ENCODE peak calls at places on chromosomes 6 and 20, in four cellular contexts. R is GM12878, G is HepG2, X is SK-N-SH. A is an unnamed sample.

GRCh38 chr20:11067359-11067758 is 393.6 kb upstream of the JAG1 start:
- DNase-seq in G (no peak), X (no peak), R (no peak), A (no peak)

GRCh38 chr6:43799671-43800623 is 29.9 kb downstream of the VEGFA start:
- DNase-seq in X (no peak), G (no peak), R (no peak), A (no peak)

GRCh38 chr20:20643925-20644324 is 68.5 kb downstream of the RALGAPA2 start:
- DNase-seq in X (no peak), R (no peak), G (no peak), A (no peak)

GRCh38 chr6:157535354-157536217 is 154.6 kb downstream of the ZDHHC14 start:
- DNase-seq in X (no peak), R (peak; percentile 71), G (peak; percentile 86), A (no peak)

GRCh38 chr6:2522521-2522920 is 228.2 kb downstream of the MYLK4 start:
- DNase-seq in G (no peak), R (no peak), X (no peak), A (no peak)

GRCh38 chr20:54340667-54341081 is 132.8 kb downstream of the PFDN4 start:
- DNase-seq in G (no peak), R (no peak), X (no peak), A (no peak)

GRCh38 chr6:149451361-149452061 is 33.3 kb downstream of the ZC3H12D start:
- DNase-seq in X (no peak), R (no peak), G (no peak), A (no peak)

GRCh38 chr6:7680393-7681075 is 45.4 kb upstream of the BMP6 start:
- DNase-seq in X (no peak), G (no peak), R (no peak), A (no peak)

GRCh38 chr6:46828939-46829338 is 35.8 kb downstream of the MEP1A start:
- DNase-seq in R (no peak), X (no peak), G (no peak), A (no peak)

GRCh38 chr6:68615965-68616364 is 19.1 kb upstream of the ADGRB3 start:
- DNase-seq in X (no peak), G (no peak), R (no peak), A (no peak)
- TF ChIP-seq CTCF in X (no peak), G (no peak), R (no peak), A (no peak)

DNA sequence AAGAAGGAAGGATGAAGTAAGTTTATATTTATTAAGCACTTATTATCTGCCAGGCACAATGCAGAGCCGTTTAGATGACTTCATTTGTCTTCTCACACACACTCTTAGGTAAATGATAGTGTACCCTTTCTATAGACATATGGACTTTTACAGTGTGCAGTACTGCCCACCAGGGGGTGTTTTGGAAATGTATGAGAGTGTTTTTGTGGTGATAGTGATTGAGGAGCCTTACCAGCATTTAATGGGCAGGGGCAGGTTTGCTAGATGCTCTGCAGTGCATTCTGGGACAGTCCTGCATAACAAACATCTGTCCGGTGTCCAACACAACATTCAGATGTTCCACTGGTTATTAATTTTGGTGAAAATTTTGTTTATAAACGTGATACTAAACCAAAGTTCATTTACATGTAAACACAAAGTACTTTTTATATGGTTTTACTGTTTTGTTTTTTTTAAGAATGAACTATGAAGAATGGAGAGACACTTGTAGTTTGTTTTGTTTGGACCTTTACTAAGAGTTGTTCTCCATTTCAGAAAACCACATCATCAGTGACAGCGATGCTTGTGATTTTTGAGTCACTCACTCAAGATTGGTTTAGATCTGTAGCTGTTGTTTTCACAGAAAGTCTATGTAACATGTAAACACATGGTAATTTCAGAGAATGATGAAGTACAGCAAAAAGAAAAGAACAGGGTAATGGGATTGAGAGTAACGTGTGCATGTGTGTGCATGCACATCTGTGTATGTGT is 19.9 kb downstream of the KCNS1 start:
- DNase-seq in G (peak; percentile 63), R (no peak), X (no peak), A (no peak)
- TF ChIP-seq TCF12 in G (no peak), R (no peak), X (no peak), A (no peak)

GRCh38 chr20:49785851-49786174 is 26.8 kb upstream of the SLC9A8 start:
- DNase-seq in X (no peak), R (peak; percentile 83), G (no peak), A (no peak)

GRCh38 chr20:49787371-49788357 is 25.0 kb upstream of the SLC9A8 start:
- DNase-seq in X (no peak), R (no peak), G (no peak), A (no peak)

GRCh38 chr20:49786226-49786625 is 26.4 kb upstream of the SLC9A8 start:
- DNase-seq in R (peak; percentile 32), X (no peak), G (no peak), A (no peak)

GRCh38 chr20:49785149-49785850 is 27.3 kb upstream of the SLC9A8 start:
- DNase-seq in R (no peak), G (no peak), X (no peak), A (no peak)

DNA sequence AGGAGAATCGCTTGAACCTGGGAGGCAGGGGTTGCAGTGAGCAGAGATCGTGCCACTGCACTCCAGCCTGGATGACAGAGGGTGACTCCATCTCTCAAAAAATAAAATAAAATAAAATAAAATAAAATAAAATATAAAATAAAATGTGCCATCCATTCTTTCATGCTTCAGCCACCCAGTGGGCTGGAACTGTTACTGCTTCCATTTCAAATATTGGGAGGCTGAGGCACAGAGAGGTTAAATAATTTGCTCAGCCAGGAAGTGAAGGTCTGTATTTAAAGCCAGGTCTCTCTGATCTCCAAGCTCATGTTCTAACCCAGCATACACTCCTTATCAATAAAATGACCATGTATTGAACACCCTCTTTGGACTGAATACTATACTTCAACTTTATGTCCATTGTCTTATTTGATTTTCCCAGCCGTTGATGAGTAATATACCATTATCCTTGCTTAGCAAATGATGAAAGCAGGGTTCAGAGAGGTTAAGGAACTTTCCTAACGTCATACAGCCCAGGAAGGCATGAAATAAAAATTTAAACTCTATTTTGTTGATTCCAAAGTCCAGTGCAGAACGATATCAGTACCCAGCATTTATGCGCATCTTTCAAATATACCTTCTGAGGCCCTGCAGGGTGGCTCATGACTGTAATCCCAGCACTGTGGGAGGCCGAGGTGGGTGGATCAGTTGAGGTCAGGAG is 25.8 kb upstream of the SLC9A8 start:
- DNase-seq in G (no peak), R (no peak), X (no peak), A (no peak)
- TF ChIP-seq CTCF in G (no peak), R (no peak), X (peak; percentile 41), A (peak; percentile 36)

GRCh38 chr6:57221191-57221935 is 744 bp downstream of the RAB23 start:
- DNase-seq in G (peak; percentile 62), R (no peak), X (peak; percentile 84), A (peak; percentile 69)
- TF ChIP-seq TCF12 in G (no peak), R (no peak), X (no peak), A (no peak)